ENCODE peak calls at places on chromosomes 11 and 22, in seven cellular contexts. L is kidney, H is A549, D is thoracic aorta, V is psoas muscle, E is fibroblast of mammary gland, R is cardiac fibroblast. P is an unnamed sample.

GRCh38 chr22:42344391-42344861 is 74.0 kb upstream of the TCF20 start:
- DNase-seq in L (no peak), H (no peak), D (peak), V (peak), E (no peak), R (no peak), P (no peak)

GRCh38 chr11:46107408-46107718 is 13.9 kb downstream of the PHF21A start:
- DNase-seq in L (no peak), H (no peak), D (no peak), V (no peak), E (no peak), R (no peak), P (no peak)

GRCh38 chr11:35005156-35005780 is 88.8 kb downstream of the PDHX start:
- DNase-seq in L (no peak), H (no peak), D (no peak), V (no peak), E (no peak), R (no peak), P (no peak)

GRCh38 chr11:1498262-1498661 is 11.7 kb upstream of the MOB2 start:
- DNase-seq in L (peak), H (no peak), D (no peak), V (no peak), E (no peak), R (no peak), P (peak)

GRCh38 chr22:22396741-22397291 is 111.7 kb downstream of the ZNF280B start:
- DNase-seq in L (no peak), H (no peak), D (no peak), V (no peak), E (no peak), R (no peak), P (no peak)

GRCh38 chr11:76789443-76789719 is 6.2 kb downstream of the TSKU start:
- DNase-seq in L (no peak), H (no peak), D (no peak), V (no peak), E (no peak), R (no peak), P (no peak)

GRCh38 chr11:119262668-119263351 is 54.1 kb downstream of the MCAM start:
- DNase-seq in L (no peak), H (no peak), D (no peak), V (no peak), E (peak), R (peak), P (no peak)

GRCh38 chr11:35391922-35392813 is 27.2 kb downstream of the SLC1A2 start:
- DNase-seq in L (peak), H (peak), D (peak), V (peak), E (peak), R (peak), P (peak)

GRCh38 chr11:84437129-84438123 is 1151.3 kb upstream of the CCDC90B start:
- DNase-seq in L (peak), H (no peak), D (no peak), V (no peak), E (peak), R (no peak), P (peak)

GRCh38 chr11:113077379-113077778 is 116.2 kb downstream of the NCAM1 start:
- DNase-seq in L (no peak), H (no peak), D (no peak), V (no peak), E (no peak), R (no peak), P (no peak)

GRCh38 chr22:19716829-19717105 is 2.5 kb downstream of the SEPTIN5 start:
- DNase-seq in L (no peak), H (no peak), D (no peak), V (peak), E (no peak), R (no peak), P (no peak)

GRCh38 chr22:19716041-19716828 is 1.9 kb downstream of the SEPTIN5 start:
- DNase-seq in L (no peak), H (no peak), D (no peak), V (peak), E (no peak), R (no peak), P (no peak)

GRCh38 chr22:19714320-19715252 is at the start of gene SEPTIN5:
- DNase-seq in L (no peak), H (no peak), D (no peak), V (peak), E (no peak), R (no peak), P (no peak)

GRCh38 chr22:19713650-19714319 is 518 bp upstream of the SEPTIN5 start:
- DNase-seq in L (no peak), H (no peak), D (no peak), V (peak), E (no peak), R (no peak), P (no peak)

GRCh38 chr22:19715286-19715939 is 1.1 kb downstream of the SEPTIN5 start:
- DNase-seq in L (no peak), H (no peak), D (no peak), V (peak), E (no peak), R (no peak), P (no peak)
- H3K4me3 ChIP-seq in L (peak), H (peak), D (peak), V (peak), E (peak), R (peak), P (peak)

DNA sequence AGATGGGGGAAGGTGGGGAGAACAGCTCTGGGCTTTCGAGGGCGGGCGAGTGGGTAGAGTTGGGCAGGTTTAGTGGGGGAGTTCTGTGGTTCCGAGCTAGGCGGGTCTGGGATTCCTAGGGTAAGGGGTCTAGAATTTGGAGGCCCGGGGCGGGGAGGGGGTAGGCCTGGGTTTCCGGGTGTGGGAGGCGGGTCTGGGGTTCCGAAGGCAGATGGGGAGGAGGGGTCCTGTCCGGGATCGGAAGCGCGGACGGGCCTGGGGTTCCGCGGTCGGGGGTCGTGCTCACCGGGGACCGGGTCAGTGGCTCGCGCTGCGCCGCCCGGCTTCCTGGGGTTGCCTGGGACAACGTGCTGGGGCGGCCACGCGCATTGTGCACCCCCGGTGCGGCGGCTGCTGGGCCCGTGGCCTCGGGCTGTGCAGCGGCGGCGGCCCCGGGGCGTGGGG is at the start of gene TTLL8:
- DNase-seq in L (peak), H (no peak), D (no peak), V (no peak), E (no peak), R (no peak), P (no peak)
- H3K4me3 ChIP-seq in L (no peak), H (peak), D (peak), V (no peak), E (no peak), R (no peak), P (peak)

GRCh38 chr22:37186997-37187522 is 987 bp downstream of the C1QTNF6 start:
- DNase-seq in L (peak), H (no peak), D (no peak), V (no peak), E (peak), R (no peak), P (peak)
- H3K4me3 ChIP-seq in L (peak), H (peak), D (peak), V (peak), E (peak), R (peak), P (peak)

GRCh38 chr11:2896047-2896446 is 10.5 kb upstream of the CDKN1C start:
- DNase-seq in L (no peak), H (no peak), D (no peak), V (no peak), E (no peak), R (no peak), P (no peak)

GRCh38 chr11:2897048-2897447 is 11.5 kb upstream of the CDKN1C start:
- DNase-seq in L (no peak), H (no peak), D (no peak), V (no peak), E (no peak), R (no peak), P (no peak)

GRCh38 chr11:2901196-2901796 is 15.7 kb upstream of the CDKN1C start:
- DNase-seq in L (no peak), H (no peak), D (no peak), V (no peak), E (no peak), R (no peak), P (peak)

GRCh38 chr11:2899080-2899783 is 13.7 kb upstream of the CDKN1C start:
- DNase-seq in L (no peak), H (no peak), D (no peak), V (no peak), E (no peak), R (no peak), P (peak)

DNA sequence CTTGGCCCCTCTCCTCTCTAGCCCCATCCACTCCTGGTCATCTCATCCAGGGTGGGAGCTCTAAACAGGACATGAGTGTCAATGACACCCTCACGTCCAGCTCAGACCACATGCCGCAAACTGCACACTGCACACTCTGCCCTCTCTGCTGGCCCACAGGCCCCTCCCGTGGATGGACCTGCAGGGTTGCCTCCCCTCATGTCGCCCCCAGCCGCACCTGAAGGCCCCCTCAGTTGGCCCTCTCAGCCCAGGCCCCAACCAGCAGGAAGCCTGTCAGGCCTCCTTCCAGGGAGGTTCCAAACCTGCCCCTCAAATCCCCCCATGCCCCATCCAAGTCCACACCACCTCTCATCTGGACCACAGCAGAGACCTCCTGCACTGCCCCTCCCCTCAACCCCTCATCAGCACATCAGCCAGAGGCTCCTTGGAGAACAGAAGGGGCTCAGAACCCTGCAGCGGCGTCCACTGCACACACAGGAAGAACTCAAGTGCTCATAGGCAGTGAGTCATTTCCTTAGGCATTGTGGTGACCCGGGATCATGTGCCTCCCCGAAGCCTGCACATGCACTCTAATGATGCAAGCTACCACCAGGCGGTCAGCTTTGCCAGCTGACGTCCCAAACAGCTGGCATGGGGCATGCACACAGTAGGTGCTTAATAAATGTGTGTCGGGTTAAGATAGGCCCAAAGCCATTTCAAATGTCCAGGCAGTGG is 12.9 kb upstream of the CDKN1C start:
- DNase-seq in L (peak), H (no peak), D (no peak), V (peak), E (peak), R (peak), P (peak)
- H3K4me3 ChIP-seq in L (no peak), H (no peak), D (no peak), V (no peak), E (no peak), R (no peak), P (no peak)

GRCh38 chr11:69643646-69644045 is 2.7 kb downstream of the CCND1 start:
- DNase-seq in L (peak), H (no peak), D (no peak), V (no peak), E (no peak), R (no peak), P (no peak)

GRCh38 chr11:69646493-69647201 is 5.7 kb downstream of the CCND1 start:
- DNase-seq in L (peak), H (no peak), D (no peak), V (no peak), E (no peak), R (peak), P (no peak)

GRCh38 chr11:69645801-69646492 is 5.0 kb downstream of the CCND1 start:
- DNase-seq in L (peak), H (no peak), D (no peak), V (no peak), E (no peak), R (peak), P (no peak)

GRCh38 chr11:69644071-69644961 is 3.4 kb downstream of the CCND1 start:
- DNase-seq in L (peak), H (peak), D (no peak), V (peak), E (peak), R (peak), P (peak)

DNA sequence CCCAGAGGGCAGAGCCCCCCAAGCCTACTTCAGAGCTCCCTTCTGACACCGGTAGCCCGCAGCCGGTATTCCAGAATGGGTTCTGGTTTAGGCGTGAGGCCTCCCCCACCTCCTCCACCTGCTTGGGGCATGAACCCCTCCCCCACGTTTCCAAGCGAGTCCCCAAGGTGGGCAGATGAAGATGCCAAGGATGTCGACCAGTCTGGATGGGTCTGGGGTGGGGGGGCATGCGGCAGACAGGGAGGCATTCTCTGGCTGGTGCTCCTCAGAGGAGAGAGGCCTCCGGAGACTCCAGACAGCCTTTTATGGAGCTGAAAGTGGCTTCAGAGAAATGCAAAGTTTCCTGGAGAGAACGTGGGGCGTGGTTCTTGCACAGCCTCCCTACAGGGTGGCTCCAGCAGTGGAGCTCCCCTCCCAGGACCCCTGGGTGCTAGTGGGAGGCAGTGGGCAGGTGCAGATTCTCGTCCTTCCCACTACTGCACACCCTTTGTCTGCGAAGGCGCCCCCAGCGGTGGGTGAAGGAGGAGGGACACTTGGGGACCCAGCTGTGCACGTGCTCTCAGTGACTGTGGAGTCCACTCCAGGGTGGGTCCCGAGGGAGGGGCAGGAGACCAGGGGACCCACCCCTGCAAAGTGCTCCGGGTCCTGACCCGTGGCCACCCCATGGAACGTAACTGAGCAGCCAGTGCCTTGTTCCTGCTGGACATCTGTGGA is 4.2 kb downstream of the CCND1 start:
- DNase-seq in L (peak), H (no peak), D (no peak), V (no peak), E (no peak), R (peak), P (no peak)
- H3K4me3 ChIP-seq in L (no peak), H (peak), D (no peak), V (no peak), E (no peak), R (peak), P (no peak)

DNA sequence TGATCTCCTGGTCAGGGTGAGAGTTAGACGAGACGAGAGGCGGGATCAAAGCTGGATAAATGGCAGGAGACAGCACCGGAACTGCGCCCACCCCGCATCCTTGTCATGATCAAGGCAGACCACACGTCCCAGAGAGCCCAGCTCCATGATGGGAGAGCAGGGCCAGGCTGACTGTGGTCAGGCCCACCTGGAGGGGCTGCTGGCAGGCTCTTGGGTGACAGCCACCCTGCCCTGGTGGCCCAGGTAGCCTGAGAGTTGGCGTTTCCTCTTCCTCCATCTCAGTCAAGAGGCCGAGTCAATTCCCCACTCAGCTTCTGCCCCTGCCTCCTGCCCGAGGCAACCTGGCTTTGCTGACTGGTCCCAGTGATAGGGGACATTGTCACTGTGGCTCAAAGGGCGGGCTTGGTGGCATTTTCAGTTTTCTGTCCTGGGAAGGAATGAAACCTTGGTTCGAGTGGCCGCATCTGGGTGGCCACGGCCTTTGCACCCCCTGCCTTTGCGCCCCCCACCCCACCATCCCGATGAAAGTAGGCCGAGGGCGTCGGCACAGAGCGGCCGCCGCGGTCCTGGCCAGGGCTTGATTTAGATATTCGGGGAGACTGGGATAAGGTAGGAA is 60.8 kb upstream of the PPARA start:
- DNase-seq in L (peak), H (no peak), D (no peak), V (peak), E (no peak), R (no peak), P (peak)
- H3K4me3 ChIP-seq in L (peak), H (no peak), D (peak), V (peak), E (peak), R (peak), P (peak)

P was measured in lower lobe of right lung.